ENCODE peak calls at places on chromosomes 1 and 21, in four cellular contexts. C is tibial nerve, F is HCT116, Z is A549. O is an unnamed sample.

GRCh38 chr1:9150582-9151290 is 21.8 kb upstream of the GPR157 start:
- DNase-seq in C (peak; percentile 40), F (no peak), Z (no peak), O (no peak)

GRCh38 chr1:25031601-25031965 is 101.5 kb upstream of the RUNX3 start:
- DNase-seq in C (no peak), F (no peak), Z (no peak), O (no peak)

GRCh38 chr1:151346082-151346768 is 827 bp downstream of the RFX5 start:
- DNase-seq in C (no peak), F (no peak), Z (no peak), O (no peak)

GRCh38 chr1:90719321-90720136 is 2.4 kb upstream of the BARHL2 start:
- DNase-seq in C (no peak), F (no peak), Z (no peak), O (no peak)

GRCh38 chr1:92705456-92705855 is 79.5 kb downstream of the EVI5 start:
- DNase-seq in C (no peak), F (no peak), Z (no peak), O (no peak)

GRCh38 chr1:91894036-91894761 is 8.2 kb upstream of the TGFBR3 start:
- DNase-seq in C (no peak), F (no peak), Z (no peak), O (no peak)

GRCh38 chr1:228148196-228148861 is 1.4 kb upstream of the GJC2 start:
- DNase-seq in C (no peak), F (no peak), Z (no peak), O (no peak)

GRCh38 chr21:35395728-35396127 is 346.6 kb upstream of the RUNX1 start:
- DNase-seq in C (no peak), F (no peak), Z (no peak), O (no peak)

GRCh38 chr1:31775170-31775569 is 11.0 kb upstream of the ADGRB2 start:
- DNase-seq in C (no peak), F (no peak), Z (no peak), O (no peak)

GRCh38 chr1:226526801-226527595 is 21.6 kb upstream of the STUM start:
- DNase-seq in C (no peak), F (peak; percentile 35), Z (peak; percentile 27), O (peak; percentile 68)

GRCh38 chr1:222240536-222241181 is 307.2 kb downstream of the HHIPL2 start:
- DNase-seq in C (no peak), F (no peak), Z (peak; percentile 4), O (peak; percentile 14)

GRCh38 chr1:240122639-240123604 is 31.2 kb downstream of the FMN2 start:
- DNase-seq in C (no peak), F (no peak), Z (no peak), O (no peak)

GRCh38 chr1:161139765-161140164 is 7.3 kb upstream of the DEDD start:
- DNase-seq in C (peak; percentile 72), F (no peak), Z (peak; percentile 35), O (no peak)

GRCh38 chr1:20138961-20139550 is at the start of gene PLA2G2F:
- DNase-seq in C (no peak), F (no peak), Z (no peak), O (no peak)

GRCh38 chr1:181743878-181744312 is 260.6 kb downstream of the CACNA1E start:
- DNase-seq in C (no peak), F (no peak), Z (no peak), O (no peak)

GRCh38 chr1:39063191-39063590 is 37.0 kb downstream of the NDUFS5 start:
- DNase-seq in C (no peak), F (no peak), Z (no peak), O (no peak)

GRCh38 chr1:210236840-210237409 is 4.3 kb downstream of the SERTAD4 start:
- DNase-seq in C (peak; percentile 69), F (no peak), Z (no peak), O (no peak)

GRCh38 chr1:116333171-116334014 is 39.7 kb upstream of the ATP1A1 start:
- DNase-seq in C (no peak), F (no peak), Z (no peak), O (no peak)

DNA sequence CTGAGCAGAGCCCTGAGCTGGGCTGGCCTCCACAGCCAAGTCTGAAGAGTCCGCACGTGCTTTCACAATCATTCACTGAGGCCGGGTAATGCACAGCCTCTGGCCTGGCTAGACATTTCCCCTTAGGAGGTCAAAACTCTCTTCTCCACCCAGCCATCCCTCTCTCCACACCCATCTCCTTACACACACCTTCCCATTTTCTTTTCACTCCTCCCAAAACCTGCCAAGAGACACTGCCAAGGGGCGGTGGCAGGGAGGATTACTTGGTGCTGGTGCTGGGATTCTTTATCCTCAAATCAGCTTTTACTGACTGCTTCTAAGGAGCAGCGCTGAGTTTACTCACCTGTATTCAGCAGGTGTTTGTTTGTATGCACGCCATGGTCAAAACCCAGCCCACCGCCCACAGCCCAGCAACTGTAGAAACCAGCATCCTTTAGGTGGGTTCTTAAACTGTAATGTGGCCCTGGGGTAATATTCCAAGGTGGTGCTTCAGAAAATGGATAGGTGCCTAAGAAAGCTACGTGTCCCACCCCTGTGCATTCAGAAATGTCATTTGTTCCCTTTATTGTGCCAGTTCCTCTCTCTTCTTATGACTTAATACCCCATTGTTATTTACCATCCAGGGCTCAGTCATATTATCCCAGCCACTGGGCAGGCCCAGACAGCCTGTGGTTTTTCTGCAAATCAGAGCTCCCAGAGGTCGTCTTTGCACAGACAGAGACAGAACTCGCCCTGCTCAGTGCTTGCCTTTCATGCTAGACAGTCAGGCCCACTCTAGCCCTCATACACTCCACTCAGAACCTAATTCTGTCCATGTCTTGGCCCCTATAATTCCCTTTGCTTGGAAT is 80.2 kb downstream of the ADSS2 start:
- DNase-seq in C (no peak), F (no peak), Z (no peak), O (no peak)
- TF ChIP-seq POLR2A in C (no peak), F (no peak), Z (no peak), O (no peak)

DNA sequence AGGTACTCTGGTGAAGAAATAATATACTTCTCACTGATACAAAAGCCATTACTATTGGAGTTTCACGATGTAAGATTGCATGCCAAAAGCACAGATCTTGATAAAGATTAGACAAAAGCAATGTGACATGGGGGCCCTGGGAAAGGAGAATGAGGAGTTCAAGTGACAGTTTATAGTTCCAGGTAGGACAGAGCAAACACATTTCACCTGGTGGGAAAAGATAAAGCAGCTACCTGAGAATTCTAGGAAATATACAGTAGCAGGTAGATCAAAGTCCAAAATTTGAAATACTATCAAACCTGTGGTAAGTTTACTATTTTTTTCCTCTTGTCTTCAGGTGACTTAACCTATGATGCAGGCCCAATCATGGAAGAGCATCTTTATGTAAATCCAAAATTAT is 8.0 kb downstream of the OR2G3 start:
- DNase-seq in C (no peak), F (no peak), Z (no peak), O (no peak)
- TF ChIP-seq POLR2A in C (no peak), F (no peak), Z (no peak), O (no peak)

DNA sequence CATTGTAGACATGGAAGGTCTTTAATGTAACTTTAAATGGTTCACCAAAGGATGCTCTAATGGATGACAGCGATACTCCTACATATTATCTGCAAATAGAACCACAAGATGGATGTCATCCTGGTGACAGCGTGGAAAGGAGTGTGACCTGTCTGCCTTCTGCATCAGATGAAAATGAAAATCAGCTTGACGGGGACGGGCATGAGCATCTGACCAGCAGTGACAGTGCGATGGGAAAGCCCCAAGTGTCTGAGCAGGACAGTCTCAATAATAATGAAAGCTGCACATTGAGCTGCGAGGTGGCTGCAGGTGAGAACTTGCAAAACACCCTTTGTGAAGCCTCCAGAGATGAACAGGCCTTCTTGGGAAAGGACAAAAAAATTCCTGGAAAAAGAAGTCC is 25.2 kb downstream of the CNST start:
- DNase-seq in C (no peak), F (no peak), Z (no peak), O (no peak)
- TF ChIP-seq POLR2A in C (no peak), F (no peak), Z (no peak), O (no peak)

DNA sequence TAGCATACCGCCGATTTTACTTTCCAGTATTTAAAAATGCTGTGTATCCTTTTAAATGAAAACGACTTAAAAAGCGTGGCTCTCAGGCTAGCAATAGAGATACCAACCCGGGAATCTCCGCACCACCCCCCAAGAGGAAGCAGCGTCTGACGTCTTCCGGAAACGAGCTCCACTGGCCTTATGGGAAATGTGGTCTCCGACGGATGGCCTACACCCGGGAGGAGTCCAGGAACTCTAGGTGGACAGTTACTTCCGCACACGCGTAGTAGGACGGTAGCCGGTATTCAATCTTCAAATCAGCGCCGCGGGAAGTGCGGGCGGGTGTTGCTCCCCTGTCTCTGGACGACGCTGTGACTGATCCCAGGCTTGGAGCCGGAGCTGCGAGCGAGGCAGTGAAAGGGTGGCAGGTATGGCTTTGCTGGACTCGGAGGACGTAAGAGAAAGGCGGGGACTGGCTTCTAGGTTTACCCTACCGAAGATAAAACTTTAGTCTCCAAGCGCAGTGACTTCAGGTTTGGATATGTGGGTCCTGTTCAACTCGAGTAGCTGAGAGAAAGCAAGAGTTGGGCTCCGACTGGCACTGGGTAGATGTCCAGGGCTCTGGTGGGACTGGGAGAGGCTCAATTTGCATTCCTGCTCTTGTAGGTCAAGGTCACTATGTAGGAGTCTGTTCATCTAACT is at the start of gene ZNF684:
- DNase-seq in C (peak; percentile 70), F (peak; percentile 93), Z (peak; percentile 94), O (peak; percentile 94)
- TF ChIP-seq POLR2A in C (peak; percentile 31), F (peak; percentile 82), Z (peak; percentile 58), O (peak; percentile 92)

GRCh38 chr1:65009176-65009575 is 42.8 kb upstream of the JAK1 start:
- DNase-seq in C (no peak), F (no peak), Z (no peak), O (no peak)
- TF ChIP-seq POLR2A in C (no peak), F (no peak), Z (no peak), O (no peak)

GRCh38 chr1:229756666-229757065 is 130.6 kb downstream of the URB2 start:
- DNase-seq in C (no peak), F (no peak), Z (no peak), O (peak; percentile 24)
- TF ChIP-seq POLR2A in C (no peak), F (no peak), Z (no peak), O (no peak)

DNA sequence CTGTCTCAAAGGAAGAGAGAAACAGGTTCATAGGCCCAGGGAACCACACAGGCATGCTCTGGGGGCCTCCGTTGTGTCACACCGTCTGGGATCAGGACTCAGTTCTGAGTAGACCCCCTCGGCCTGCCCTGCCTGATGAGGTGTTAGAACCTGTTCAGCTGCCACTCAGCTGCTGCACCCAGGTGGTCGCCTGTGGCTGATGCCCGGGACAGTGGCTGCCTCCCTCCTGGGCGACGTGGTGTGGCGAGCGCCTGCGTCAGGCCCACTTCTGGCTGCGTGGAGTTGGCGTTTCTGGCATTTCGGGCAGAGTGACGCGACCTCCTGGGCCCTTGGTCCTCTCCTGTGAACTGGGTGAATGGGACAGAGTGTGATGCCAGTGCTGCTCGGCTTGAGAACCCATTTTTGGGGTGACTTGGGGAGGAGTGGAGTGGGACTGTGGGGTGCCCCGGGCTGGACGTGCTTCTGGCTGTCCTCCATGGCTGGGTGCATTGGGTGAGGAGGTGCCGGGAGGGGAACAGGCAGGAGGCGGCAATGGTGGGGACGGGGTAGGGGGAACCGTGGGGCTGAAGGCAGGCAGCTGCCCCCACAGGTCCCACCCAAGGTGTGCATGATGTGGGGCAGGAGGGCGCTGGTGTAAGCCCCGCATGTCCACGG is 10.8 kb downstream of the CFAP410 start:
- DNase-seq in C (no peak), F (no peak), Z (no peak), O (no peak)
- TF ChIP-seq POLR2A in C (no peak), F (no peak), Z (no peak), O (no peak)

GRCh38 chr1:40860706-40861226 is 1.4 kb downstream of the CITED4 start:
- DNase-seq in C (peak; percentile 14), F (no peak), Z (no peak), O (no peak)
- TF ChIP-seq POLR2A in C (no peak), F (no peak), Z (peak; percentile 15), O (no peak)

GRCh38 chr1:202957733-202958543 is at the start of gene ADIPOR1:
- DNase-seq in C (peak; percentile 83), F (peak; percentile 66), Z (peak; percentile 83), O (peak; percentile 94)
- TF ChIP-seq POLR2A in C (peak; percentile 97), F (peak; percentile 49), Z (peak; percentile 74), O (peak; percentile 80)

O was measured in H54.